ENCODE peak calls at places on chromosomes 7 and 10, in five cellular contexts. N is H1, B is K562, F is HepG2, L is SK-N-SH. G is an unnamed sample.

GRCh38 chr7:49775065-49775948 is 1.9 kb downstream of the VWC2 start:
- DNase-seq in N (peak), B (no peak), F (no peak), L (peak), G (no peak)

GRCh38 chr10:794382-794956 is 105.0 kb upstream of the DIP2C start:
- DNase-seq in L (peak), B (no peak), N (no peak), F (peak), G (no peak)

GRCh38 chr10:126872768-126873167 is 32.5 kb upstream of the DOCK1 start:
- DNase-seq in L (no peak), F (no peak), B (no peak), N (no peak), G (no peak)

GRCh38 chr10:22606164-22606614 is 108.2 kb downstream of the PIP4K2A start:
- DNase-seq in L (no peak), B (peak), F (peak), N (no peak), G (peak)

GRCh38 chr10:62938672-62939071 is 122.5 kb upstream of the EGR2 start:
- DNase-seq in B (no peak), F (no peak), N (no peak), L (no peak), G (no peak)

GRCh38 chr10:50470345-50470744 is 153.4 kb downstream of the SGMS1 start:
- DNase-seq in B (no peak), N (no peak), F (no peak), L (no peak), G (no peak)

GRCh38 chr10:69644658-69645295 is 14.7 kb downstream of the FAM241B start:
- DNase-seq in L (peak), N (peak), F (peak), B (peak), G (no peak)

GRCh38 chr10:43251664-43252165 is 15.2 kb downstream of the RASGEF1A start:
- DNase-seq in F (no peak), N (no peak), L (peak), B (no peak), G (no peak)

GRCh38 chr10:95866448-95866842 is 41.3 kb upstream of the CC2D2B start:
- DNase-seq in F (no peak), N (no peak), B (no peak), L (no peak), G (no peak)

GRCh38 chr7:43569424-43569823 is 13.5 kb upstream of the STK17A start:
- DNase-seq in B (no peak), N (no peak), L (no peak), F (no peak), G (no peak)

GRCh38 chr10:2494386-2494785 is 573.0 kb upstream of the PFKP start:
- DNase-seq in N (no peak), F (no peak), L (no peak), B (no peak), G (no peak)

GRCh38 chr7:127798769-127799372 is 146.9 kb downstream of the SND1 start:
- DNase-seq in N (no peak), L (no peak), B (no peak), F (no peak), G (no peak)

GRCh38 chr7:70325509-70326101 is 727.3 kb downstream of the AUTS2 start:
- DNase-seq in F (no peak), B (peak), N (no peak), L (peak), G (no peak)

DNA sequence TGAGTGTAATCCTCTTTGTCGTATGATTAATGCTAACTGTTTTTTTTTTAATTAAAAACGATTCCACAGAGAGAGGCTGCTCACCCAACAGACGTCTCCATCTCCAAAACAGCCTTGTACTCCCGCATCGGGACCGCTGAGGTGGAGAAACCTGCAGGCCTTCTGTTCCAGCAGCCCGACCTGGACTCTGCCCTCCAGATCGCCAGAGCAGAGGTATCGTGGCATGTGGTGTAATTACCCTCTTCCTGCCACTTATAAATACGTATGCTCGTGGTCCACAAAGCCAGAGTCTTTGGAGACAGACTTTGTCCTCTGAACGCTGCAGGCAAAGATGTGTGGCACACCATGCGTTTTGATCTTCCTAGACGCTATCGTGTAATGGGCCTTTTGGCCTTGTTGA is 33.8 kb upstream of the BTBD16 start:
- DNase-seq in F (no peak), B (no peak), L (peak), N (no peak), G (no peak)
- TF ChIP-seq YY1 in F (no peak), B (no peak), L (no peak), N (no peak), G (no peak)

GRCh38 chr10:103451091-103451801 is 924 bp downstream of the CALHM2 start:
- DNase-seq in B (peak), F (no peak), N (no peak), L (peak), G (no peak)
- TF ChIP-seq USF2 in B (no peak), F (no peak), N (no peak), L (no peak), G (no peak)

GRCh38 chr7:30764030-30764991 is 6.9 kb upstream of the MINDY4 start:
- DNase-seq in L (no peak), F (no peak), B (no peak), N (no peak), G (peak)
- TF ChIP-seq YY1 in L (no peak), F (no peak), B (no peak), N (no peak), G (no peak)

DNA sequence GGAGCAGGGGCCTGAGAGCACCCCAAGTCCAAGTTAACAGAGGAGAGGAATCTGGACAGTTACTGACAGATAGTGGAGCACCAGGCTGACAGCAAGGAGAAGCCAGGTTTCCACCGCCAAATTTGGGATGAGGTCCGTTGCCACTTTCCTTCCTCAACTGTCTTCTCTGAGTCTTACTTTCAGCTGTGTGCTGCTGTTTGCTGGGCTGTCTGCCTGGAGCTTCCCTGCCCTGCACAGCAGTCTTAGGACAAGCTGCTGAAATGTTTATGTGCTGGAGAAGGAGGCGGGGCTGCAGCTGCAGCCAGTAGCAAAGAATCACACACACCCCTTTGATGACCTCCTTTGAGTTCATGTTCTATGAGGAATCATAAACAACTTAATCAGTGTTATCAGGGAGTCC is 17.4 kb upstream of the CYP3A7 start:
- DNase-seq in B (no peak), F (no peak), N (no peak), L (no peak), G (no peak)
- TF ChIP-seq USF2 in B (no peak), F (no peak), N (no peak), L (no peak), G (no peak)

GRCh38 chr7:5255832-5256231 is 26.9 kb upstream of the SLC29A4 start:
- DNase-seq in F (no peak), L (no peak), N (no peak), B (no peak), G (no peak)
- TF ChIP-seq YY1 in F (no peak), L (no peak), N (no peak), B (no peak), G (no peak)

DNA sequence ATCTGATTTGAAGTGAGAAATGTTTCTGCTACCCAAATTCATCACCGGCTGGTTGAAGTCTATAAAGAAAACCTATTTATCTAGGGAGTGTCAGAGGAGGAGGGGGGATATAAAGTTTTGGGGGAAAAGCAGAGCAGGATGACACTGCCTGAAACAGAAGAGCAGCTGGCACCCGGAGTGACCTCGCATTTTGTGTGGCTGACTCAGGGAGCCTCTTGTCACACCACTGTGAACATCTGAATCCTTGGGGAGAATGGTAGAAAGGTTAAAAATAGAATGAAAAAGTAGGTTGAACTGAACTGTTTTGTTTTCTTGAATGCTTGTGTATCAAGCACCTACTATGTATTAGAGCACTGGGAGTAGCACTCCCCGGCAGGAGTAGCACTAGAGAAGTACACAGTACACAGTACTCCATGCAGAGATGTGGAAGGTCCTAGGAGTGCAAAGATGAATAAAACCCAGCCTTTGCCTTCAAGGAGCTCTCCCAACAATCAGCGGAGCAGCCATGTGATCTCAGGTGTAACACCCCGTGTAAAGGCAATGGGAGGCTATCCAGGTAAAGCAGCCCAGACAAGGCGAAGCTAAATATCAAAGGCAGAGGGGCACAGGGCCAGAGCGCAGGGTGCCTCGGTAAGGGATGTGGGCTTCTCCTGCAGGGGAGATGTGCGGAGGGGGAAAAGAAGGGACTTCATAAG is 13.5 kb downstream of the CRTAC1 start:
- DNase-seq in N (peak), L (no peak), F (no peak), B (no peak), G (no peak)
- TF ChIP-seq USF2 in N (no peak), L (no peak), F (no peak), B (no peak), G (no peak)

DNA sequence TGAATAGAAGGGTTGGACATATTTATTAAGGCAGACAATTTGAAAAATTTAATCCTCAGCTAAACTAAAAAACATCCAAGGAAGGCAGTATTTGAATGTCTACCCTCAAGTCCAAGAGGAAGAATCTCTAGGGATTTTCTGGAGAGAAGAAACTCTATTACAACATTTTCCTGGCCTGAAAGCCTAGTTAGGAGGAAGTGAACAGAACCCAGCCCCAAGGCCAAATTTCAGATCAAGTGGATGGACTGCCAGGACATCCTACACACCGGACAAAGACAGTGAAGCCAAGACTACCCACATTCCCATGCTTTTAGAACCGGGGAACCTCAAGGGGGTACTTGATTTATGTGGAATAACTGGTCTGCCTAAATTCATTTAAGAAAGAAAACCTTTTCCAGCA is 108.9 kb upstream of the MEOX2 start:
- DNase-seq in F (no peak), B (no peak), L (no peak), N (no peak), G (no peak)
- TF ChIP-seq YY1 in F (no peak), B (no peak), L (no peak), N (no peak), G (no peak)

G was measured in GM12878.